ENCODE peak calls at places on chromosome 21, in four cellular contexts. P is PC-3; L is lower lobe of right lung; C is CD4-positive, CD25-positive, alpha-beta regulatory T cell. A is an unnamed sample.

GRCh38 chr21:37615962-37616361 is 249.4 kb downstream of the DYRK1A start:
- ATAC-seq in C (no peak), P (no peak), L (no peak), A (no peak)

GRCh38 chr21:42291751-42292562 is 23.3 kb downstream of the TFF3 start:
- ATAC-seq in L (no peak), C (no peak), P (no peak), A (no peak)

GRCh38 chr21:17746920-17747319 is 72.2 kb downstream of the C21orf91 start:
- ATAC-seq in C (no peak), P (no peak), L (no peak), A (no peak)

GRCh38 chr21:16124397-16125130 is 394.8 kb downstream of the USP25 start:
- ATAC-seq in L (peak), P (peak), C (no peak), A (peak)

GRCh38 chr21:26972131-26972707 is 5.3 kb upstream of the ADAMTS5 start:
- ATAC-seq in C (no peak), L (no peak), P (no peak), A (no peak)

GRCh38 chr21:43872549-43873198 is 7.7 kb downstream of the AGPAT3 start:
- ATAC-seq in L (peak), P (no peak), C (no peak), A (no peak)

GRCh38 chr21:28627691-28628090 is 365.0 kb downstream of the LTN1 start:
- ATAC-seq in C (no peak), L (peak), P (no peak), A (no peak)

GRCh38 chr21:36125513-36126121 is 9.3 kb upstream of the CBR3 start:
- ATAC-seq in C (no peak), P (peak), L (peak), A (no peak)

GRCh38 chr21:34524671-34525601 is 12.9 kb upstream of the KCNE1 start:
- ATAC-seq in L (peak), P (no peak), C (no peak), A (no peak)

GRCh38 chr21:45410151-45410864 is 5.3 kb downstream of the COL18A1 start:
- ATAC-seq in L (no peak), C (no peak), P (no peak), A (no peak)

GRCh38 chr21:29581393-29581792 is 282.7 kb downstream of the BACH1 start:
- ATAC-seq in C (no peak), P (no peak), L (no peak), A (no peak)

GRCh38 chr21:32391755-32392154 is 1.1 kb downstream of the URB1 start:
- ATAC-seq in L (no peak), C (no peak), P (no peak), A (no peak)

GRCh38 chr21:41029573-41029972 is 138.4 kb upstream of the BACE2 start:
- ATAC-seq in P (no peak), L (no peak), C (no peak), A (no peak)

GRCh38 chr21:42301371-42302291 is 13.6 kb downstream of the TFF3 start:
- ATAC-seq in L (peak), C (no peak), P (no peak), A (peak)

GRCh38 chr21:36135391-36136094 is 664 bp downstream of the CBR3 start:
- ATAC-seq in L (peak), C (peak), P (peak), A (peak)

GRCh38 chr21:29174607-29175013 is 44.2 kb downstream of the MAP3K7CL start:
- ATAC-seq in L (no peak), P (peak), C (no peak), A (no peak)

GRCh38 chr21:32705901-32706300 is 21.9 kb downstream of the SYNJ1 start:
- ATAC-seq in P (no peak), L (no peak), C (no peak), A (no peak)

GRCh38 chr21:43733060-43733459 is 14.1 kb downstream of the PDXK start:
- ATAC-seq in P (no peak), L (no peak), C (no peak), A (no peak)

GRCh38 chr21:26958792-26959191 is 8.1 kb downstream of the ADAMTS5 start:
- ATAC-seq in C (no peak), P (no peak), L (no peak), A (no peak)

GRCh38 chr21:34204481-34205439 is 131.4 kb downstream of the MRPS6 start:
- ATAC-seq in C (no peak), P (no peak), L (no peak), A (no peak)

GRCh38 chr21:41584603-41585176 is 76.7 kb upstream of the TMPRSS2 start:
- ATAC-seq in C (no peak), P (no peak), L (no peak), A (no peak)

GRCh38 chr21:28675265-28676041 is 317.2 kb downstream of the LTN1 start:
- ATAC-seq in P (peak), C (no peak), L (peak), A (peak)

GRCh38 chr21:41589131-41589530 is 81.2 kb upstream of the TMPRSS2 start:
- ATAC-seq in L (no peak), C (no peak), P (no peak), A (no peak)

GRCh38 chr21:38806942-38807284 is 1.2 kb downstream of the ETS2 start:
- ATAC-seq in C (no peak), L (no peak), P (no peak), A (no peak)

GRCh38 chr21:35043549-35043948 is 5.6 kb downstream of the RUNX1 start:
- ATAC-seq in L (no peak), C (peak), P (no peak), A (no peak)

GRCh38 chr21:44869860-44870747 is 3.4 kb downstream of the PTTG1IP start:
- ATAC-seq in P (peak), C (peak), L (peak), A (peak)

GRCh38 chr21:42698730-42699129 is 45.3 kb downstream of the PDE9A start:
- ATAC-seq in P (no peak), C (no peak), L (no peak), A (no peak)